ENCODE peak calls at places on chromosome X, in six cellular contexts. One of them, this sample, is unnamed.

GRCh38 chrX:7263961-7264360 is 116.0 kb upstream of the PUDP start:
- DNase-seq in frontal cortex: no peak
- DNase-seq in upper lobe of right lung: no peak
- DNase-seq in GM12891: no peak
- DNase-seq in cerebellar cortex: no peak
- DNase-seq in occipital lobe: no peak
- DNase-seq in this sample: no peak

GRCh38 chrX:20595928-20596550 is 329.3 kb upstream of the RPS6KA3 start:
- DNase-seq in frontal cortex: no peak
- DNase-seq in upper lobe of right lung: no peak
- DNase-seq in GM12891: no peak
- DNase-seq in cerebellar cortex: no peak
- DNase-seq in occipital lobe: peak
- DNase-seq in this sample: no peak

GRCh38 chrX:69741706-69742105 is 125.8 kb downstream of the EDA start:
- DNase-seq in frontal cortex: no peak
- DNase-seq in upper lobe of right lung: no peak
- DNase-seq in GM12891: no peak
- DNase-seq in cerebellar cortex: no peak
- DNase-seq in occipital lobe: no peak
- DNase-seq in this sample: no peak

GRCh38 chrX:48531359-48531954 is 8.1 kb upstream of the TBC1D25 start:
- DNase-seq in frontal cortex: no peak
- DNase-seq in upper lobe of right lung: no peak
- DNase-seq in GM12891: no peak
- DNase-seq in cerebellar cortex: no peak
- DNase-seq in occipital lobe: no peak
- DNase-seq in this sample: no peak

GRCh38 chrX:135974279-135974856 is 580 bp upstream of the MMGT1 start:
- DNase-seq in frontal cortex: no peak
- DNase-seq in upper lobe of right lung: peak
- DNase-seq in GM12891: no peak
- DNase-seq in cerebellar cortex: peak
- DNase-seq in occipital lobe: peak
- DNase-seq in this sample: no peak

GRCh38 chrX:119249836-119250340 is 13.8 kb downstream of the PGRMC1 start:
- DNase-seq in frontal cortex: no peak
- DNase-seq in upper lobe of right lung: no peak
- DNase-seq in GM12891: no peak
- DNase-seq in cerebellar cortex: no peak
- DNase-seq in occipital lobe: no peak
- DNase-seq in this sample: no peak

GRCh38 chrX:72305286-72306084 is at the start of gene CITED1:
- DNase-seq in frontal cortex: no peak
- DNase-seq in upper lobe of right lung: no peak
- DNase-seq in GM12891: no peak
- DNase-seq in cerebellar cortex: peak
- DNase-seq in occipital lobe: peak
- DNase-seq in this sample: no peak

GRCh38 chrX:41384041-41384705 is 50.2 kb downstream of the DDX3X start:
- DNase-seq in frontal cortex: no peak
- DNase-seq in upper lobe of right lung: peak
- DNase-seq in GM12891: no peak
- DNase-seq in cerebellar cortex: no peak
- DNase-seq in occipital lobe: no peak
- DNase-seq in this sample: no peak

GRCh38 chrX:39652336-39652735 is 445.4 kb downstream of the BCOR start:
- DNase-seq in frontal cortex: peak
- DNase-seq in upper lobe of right lung: no peak
- DNase-seq in GM12891: peak
- DNase-seq in cerebellar cortex: peak
- DNase-seq in occipital lobe: no peak
- DNase-seq in this sample: no peak

GRCh38 chrX:56833626-56834025 is 104.6 kb downstream of the NBDY start:
- DNase-seq in frontal cortex: no peak
- DNase-seq in upper lobe of right lung: no peak
- DNase-seq in GM12891: no peak
- DNase-seq in cerebellar cortex: no peak
- DNase-seq in occipital lobe: no peak
- DNase-seq in this sample: no peak

GRCh38 chrX:11787564-11787963 is 29.5 kb downstream of the MSL3 start:
- DNase-seq in frontal cortex: peak
- DNase-seq in upper lobe of right lung: peak
- DNase-seq in GM12891: no peak
- DNase-seq in cerebellar cortex: peak
- DNase-seq in occipital lobe: peak
- DNase-seq in this sample: no peak

GRCh38 chrX:132017431-132018185 is 5.5 kb upstream of the STK26 start:
- DNase-seq in frontal cortex: no peak
- DNase-seq in upper lobe of right lung: no peak
- DNase-seq in GM12891: no peak
- DNase-seq in cerebellar cortex: no peak
- DNase-seq in occipital lobe: no peak
- DNase-seq in this sample: no peak

GRCh38 chrX:47523713-47524166 is 37.3 kb upstream of the ARAF start:
- DNase-seq in frontal cortex: no peak
- DNase-seq in upper lobe of right lung: no peak
- DNase-seq in GM12891: no peak
- DNase-seq in cerebellar cortex: no peak
- DNase-seq in occipital lobe: no peak
- DNase-seq in this sample: no peak

GRCh38 chrX:2823795-2824386 is 4.8 kb upstream of the GYG2 start:
- DNase-seq in frontal cortex: no peak
- DNase-seq in upper lobe of right lung: no peak
- DNase-seq in GM12891: no peak
- DNase-seq in cerebellar cortex: no peak
- DNase-seq in occipital lobe: no peak
- DNase-seq in this sample: no peak

GRCh38 chrX:131634900-131635299 is 91.0 kb downstream of the OR13H1 start:
- DNase-seq in frontal cortex: no peak
- DNase-seq in upper lobe of right lung: no peak
- DNase-seq in GM12891: no peak
- DNase-seq in cerebellar cortex: no peak
- DNase-seq in occipital lobe: no peak
- DNase-seq in this sample: no peak

GRCh38 chrX:40434947-40435346 is 145.8 kb upstream of the ATP6AP2 start:
- DNase-seq in frontal cortex: peak
- DNase-seq in upper lobe of right lung: no peak
- DNase-seq in GM12891: no peak
- DNase-seq in cerebellar cortex: no peak
- DNase-seq in occipital lobe: peak
- DNase-seq in this sample: no peak

GRCh38 chrX:82320554-82320953 is 1118.7 kb downstream of the SH3BGRL start:
- DNase-seq in frontal cortex: no peak
- DNase-seq in upper lobe of right lung: no peak
- DNase-seq in GM12891: no peak
- DNase-seq in cerebellar cortex: no peak
- DNase-seq in occipital lobe: no peak
- DNase-seq in this sample: no peak

GRCh38 chrX:50098749-50099148 is 102.1 kb downstream of the AKAP4 start:
- DNase-seq in frontal cortex: no peak
- DNase-seq in upper lobe of right lung: no peak
- DNase-seq in GM12891: no peak
- DNase-seq in cerebellar cortex: no peak
- DNase-seq in occipital lobe: no peak
- DNase-seq in this sample: no peak

GRCh38 chrX:10564484-10564883 is 55.9 kb downstream of the MID1 start:
- DNase-seq in frontal cortex: no peak
- DNase-seq in upper lobe of right lung: no peak
- DNase-seq in GM12891: no peak
- DNase-seq in cerebellar cortex: no peak
- DNase-seq in occipital lobe: no peak
- DNase-seq in this sample: no peak

GRCh38 chrX:136847874-136848273 is 32.7 kb downstream of the RBMX start:
- DNase-seq in frontal cortex: no peak
- DNase-seq in upper lobe of right lung: no peak
- DNase-seq in GM12891: no peak
- DNase-seq in cerebellar cortex: no peak
- DNase-seq in occipital lobe: no peak
- DNase-seq in this sample: no peak

GRCh38 chrX:110082156-110082555 is 79.2 kb downstream of the TMEM164 start:
- DNase-seq in frontal cortex: no peak
- DNase-seq in upper lobe of right lung: no peak
- DNase-seq in GM12891: no peak
- DNase-seq in cerebellar cortex: peak
- DNase-seq in occipital lobe: no peak
- DNase-seq in this sample: no peak

GRCh38 chrX:6810796-6811195 is 275.9 kb upstream of the VCX3A start:
- DNase-seq in frontal cortex: no peak
- DNase-seq in upper lobe of right lung: no peak
- DNase-seq in GM12891: no peak
- DNase-seq in cerebellar cortex: no peak
- DNase-seq in occipital lobe: no peak
- DNase-seq in this sample: no peak

GRCh38 chrX:9530848-9531274 is 66.0 kb downstream of the TBL1X start:
- DNase-seq in frontal cortex: peak
- DNase-seq in upper lobe of right lung: peak
- DNase-seq in GM12891: peak
- DNase-seq in cerebellar cortex: peak
- DNase-seq in occipital lobe: peak
- DNase-seq in this sample: peak

GRCh38 chrX:48800574-48801280 is 1.1 kb upstream of the HDAC6 start:
- DNase-seq in frontal cortex: no peak
- DNase-seq in upper lobe of right lung: no peak
- DNase-seq in GM12891: no peak
- DNase-seq in cerebellar cortex: no peak
- DNase-seq in occipital lobe: no peak
- DNase-seq in this sample: no peak

GRCh38 chrX:13598877-13599276 is 29.5 kb downstream of the EGFL6 start:
- DNase-seq in frontal cortex: no peak
- DNase-seq in upper lobe of right lung: no peak
- DNase-seq in GM12891: no peak
- DNase-seq in cerebellar cortex: peak
- DNase-seq in occipital lobe: no peak
- DNase-seq in this sample: peak

GRCh38 chrX:133852837-133853236 is 132.6 kb downstream of the GPC3 start:
- DNase-seq in frontal cortex: no peak
- DNase-seq in upper lobe of right lung: no peak
- DNase-seq in GM12891: no peak
- DNase-seq in cerebellar cortex: no peak
- DNase-seq in occipital lobe: no peak
- DNase-seq in this sample: no peak

GRCh38 chrX:49184294-49185061 is 1.7 kb downstream of the PRICKLE3 start:
- DNase-seq in frontal cortex: peak
- DNase-seq in upper lobe of right lung: peak
- DNase-seq in GM12891: no peak
- DNase-seq in cerebellar cortex: peak
- DNase-seq in occipital lobe: peak
- DNase-seq in this sample: peak

GRCh38 chrX:38220024-38220935 is at the start of gene SRPX:
- DNase-seq in frontal cortex: no peak
- DNase-seq in upper lobe of right lung: peak
- DNase-seq in GM12891: no peak
- DNase-seq in cerebellar cortex: no peak
- DNase-seq in occipital lobe: no peak
- DNase-seq in this sample: no peak

GRCh38 chrX:84729809-84730208 is 227.6 kb upstream of the HDX start:
- DNase-seq in frontal cortex: peak
- DNase-seq in upper lobe of right lung: no peak
- DNase-seq in GM12891: peak
- DNase-seq in cerebellar cortex: peak
- DNase-seq in occipital lobe: no peak
- DNase-seq in this sample: no peak

GRCh38 chrX:50680990-50681389 is 133.0 kb downstream of the SHROOM4 start:
- DNase-seq in frontal cortex: no peak
- DNase-seq in upper lobe of right lung: no peak
- DNase-seq in GM12891: no peak
- DNase-seq in cerebellar cortex: peak
- DNase-seq in occipital lobe: no peak
- DNase-seq in this sample: no peak

GRCh38 chrX:639151-639550 is 8.6 kb downstream of the SHOX start:
- DNase-seq in frontal cortex: no peak
- DNase-seq in upper lobe of right lung: no peak
- DNase-seq in GM12891: no peak
- DNase-seq in cerebellar cortex: no peak
- DNase-seq in occipital lobe: no peak
- DNase-seq in this sample: no peak

GRCh38 chrX:107678957-107679740 is 50.8 kb downstream of the PRPS1 start:
- DNase-seq in frontal cortex: no peak
- DNase-seq in upper lobe of right lung: peak
- DNase-seq in GM12891: no peak
- DNase-seq in cerebellar cortex: no peak
- DNase-seq in occipital lobe: no peak
- DNase-seq in this sample: no peak

GRCh38 chrX:29528281-29528680 is 687.1 kb upstream of the MAGEB2 start:
- DNase-seq in frontal cortex: no peak
- DNase-seq in upper lobe of right lung: no peak
- DNase-seq in GM12891: no peak
- DNase-seq in cerebellar cortex: no peak
- DNase-seq in occipital lobe: no peak
- DNase-seq in this sample: no peak

GRCh38 chrX:121258545-121258944 is 211.1 kb downstream of the GLUD2 start:
- DNase-seq in frontal cortex: no peak
- DNase-seq in upper lobe of right lung: no peak
- DNase-seq in GM12891: no peak
- DNase-seq in cerebellar cortex: no peak
- DNase-seq in occipital lobe: no peak
- DNase-seq in this sample: no peak

This sample was measured in 8988T.